ENCODE peak calls at places on chromosomes 12 and 14, in five cellular contexts. Q is suprapubic skin, P is IMR-90, I is fibroblast of lung, W is ovary. V is an unnamed sample.

GRCh38 chr14:105837349-105838063 is 311.1 kb downstream of the TMEM121 start:
- DNase-seq in P (no peak), W (no peak), I (no peak), Q (no peak), V (no peak)

GRCh38 chr12:55965941-55966407 is at the start of gene PMEL:
- DNase-seq in P (no peak), I (no peak), W (no peak), Q (no peak), V (no peak)

GRCh38 chr12:12985817-12986408 is 14.2 kb downstream of the HEBP1 start:
- DNase-seq in P (peak; percentile 17), I (peak; percentile 15), Q (no peak), W (no peak), V (no peak)

GRCh38 chr12:65643595-65644386 is 180.5 kb upstream of the HMGA2 start:
- DNase-seq in I (no peak), P (peak; percentile 50), Q (no peak), W (no peak), V (peak; percentile 87)

GRCh38 chr14:96086574-96087077 is 47.5 kb downstream of the C14orf132 start:
- DNase-seq in Q (no peak), W (no peak), I (peak; percentile 72), P (peak; percentile 25), V (peak; percentile 37)

GRCh38 chr12:2160043-2160442 is 107.3 kb downstream of the CACNA1C start:
- DNase-seq in P (no peak), Q (peak; percentile 35), I (no peak), W (no peak), V (no peak)

GRCh38 chr12:39386335-39386734 is 56.6 kb downstream of the KIF21A start:
- DNase-seq in W (no peak), I (no peak), Q (no peak), P (no peak), V (no peak)

GRCh38 chr12:92702754-92703679 is at the start of gene PLEKHG7:
- DNase-seq in W (no peak), I (no peak), P (no peak), Q (no peak), V (no peak)

GRCh38 chr14:35205737-35206136 is 83.4 kb downstream of the PRORP start:
- DNase-seq in P (no peak), I (no peak), Q (no peak), W (no peak), V (no peak)

GRCh38 chr12:4908694-4909396 is 860 bp upstream of the KCNA1 start:
- DNase-seq in W (no peak), I (peak; percentile 36), Q (no peak), P (no peak), V (no peak)

GRCh38 chr12:4910502-4911315 is 1.0 kb downstream of the KCNA1 start:
- DNase-seq in Q (no peak), W (no peak), P (no peak), I (no peak), V (no peak)

GRCh38 chr12:4911316-4911994 is 1.8 kb downstream of the KCNA1 start:
- DNase-seq in Q (no peak), I (no peak), W (no peak), P (no peak), V (no peak)

GRCh38 chr12:4909397-4909733 is 340 bp upstream of the KCNA1 start:
- DNase-seq in W (no peak), P (no peak), I (peak; percentile 6), Q (no peak), V (no peak)

GRCh38 chr12:4909734-4910501 is at the start of gene KCNA1:
- DNase-seq in Q (no peak), P (no peak), I (peak; percentile 38), W (no peak), V (no peak)
- TF ChIP-seq CTCF in Q (no peak), P (no peak), I (no peak), W (no peak), V (no peak)

GRCh38 chr14:75563931-75564330 is 14.5 kb upstream of the FLVCR2 start:
- DNase-seq in W (no peak), P (no peak), I (no peak), Q (no peak), V (no peak)
- H3K27ac ChIP-seq in W (no peak overlapping the region), P (no peak overlapping the region), I (no peak overlapping the region), Q (no peak overlapping the region), V (no peak overlapping the region)

DNA sequence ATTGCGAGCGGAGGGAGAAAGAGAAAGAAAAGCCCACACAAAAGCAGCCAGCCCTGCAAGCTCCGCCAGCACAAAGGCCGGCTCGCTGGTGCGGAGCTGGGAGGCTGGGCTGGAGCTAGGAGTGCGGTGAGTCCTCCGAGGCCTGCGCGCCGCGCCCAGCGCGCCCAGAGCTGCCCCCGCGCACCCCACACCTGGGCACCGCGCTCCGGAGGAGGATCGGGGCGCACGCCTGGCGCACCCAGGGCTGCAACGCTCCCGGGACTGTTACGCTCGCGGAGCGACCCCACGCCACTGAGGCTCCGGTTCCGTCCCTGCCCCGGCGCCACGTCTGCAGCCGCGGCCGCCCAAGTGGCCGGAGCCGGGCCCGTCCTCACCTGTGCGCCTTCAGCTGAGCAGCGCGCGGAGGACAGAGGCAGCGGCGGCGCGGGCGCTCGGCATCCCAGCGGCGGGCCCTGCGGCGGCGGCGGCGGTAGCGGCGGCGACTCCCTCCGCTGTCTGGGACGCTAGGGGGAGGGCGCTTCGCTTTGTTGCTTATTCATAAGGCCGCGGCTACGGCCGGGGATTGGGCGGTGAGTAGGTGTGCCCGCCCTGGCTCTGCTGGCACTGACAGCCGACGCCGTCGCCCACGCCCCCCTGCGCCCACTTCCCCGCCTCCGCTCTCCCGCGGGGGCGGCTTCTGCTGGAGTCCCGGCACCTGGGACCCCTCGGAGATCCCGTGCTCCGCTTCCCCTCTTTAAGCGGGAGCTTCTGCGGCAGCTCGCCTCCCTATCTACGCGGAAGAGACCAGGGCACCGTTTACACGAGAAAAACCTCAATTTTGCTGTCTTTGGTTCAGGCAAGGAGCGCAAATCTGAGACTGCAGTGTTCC is at the start of gene ARMH4:
- DNase-seq in I (peak; percentile 86), P (peak; percentile 70), Q (peak; percentile 89), W (peak; percentile 83), V (no peak)
- TF ChIP-seq CTCF in I (no peak), P (no peak), Q (no peak), W (no peak), V (peak; percentile 30)

DNA sequence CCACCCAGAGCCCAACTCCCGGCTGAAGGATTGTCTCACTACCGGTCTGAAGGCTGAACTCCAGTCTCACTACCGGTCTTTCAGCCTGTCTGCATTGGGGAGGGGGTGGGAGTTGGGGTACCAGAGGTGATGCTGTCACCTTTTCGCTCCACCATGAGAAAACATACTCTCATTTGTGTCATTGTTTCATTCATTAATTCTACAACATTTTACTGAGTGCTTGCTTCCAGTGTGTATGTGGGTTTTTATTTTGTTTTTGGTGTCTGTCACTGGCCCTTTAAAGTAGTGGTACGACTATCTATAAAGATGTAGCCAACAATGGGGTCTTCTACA is 524 bp upstream of the CDK4 start:
- DNase-seq in W (no peak), P (no peak), I (no peak), Q (no peak), V (no peak)
- H3K27ac ChIP-seq in W (no peak overlapping the region), P (no peak overlapping the region), I (peak overlapping the region; percentile 37), Q (no peak overlapping the region), V (no peak overlapping the region)

GRCh38 chr12:126708492-126708896 is 1558.5 kb upstream of the TMEM132C start:
- DNase-seq in P (no peak), I (peak; percentile 76), W (no peak), Q (no peak), V (no peak)
- TF ChIP-seq CTCF in P (no peak), I (no peak), W (no peak), Q (no peak), V (no peak)

DNA sequence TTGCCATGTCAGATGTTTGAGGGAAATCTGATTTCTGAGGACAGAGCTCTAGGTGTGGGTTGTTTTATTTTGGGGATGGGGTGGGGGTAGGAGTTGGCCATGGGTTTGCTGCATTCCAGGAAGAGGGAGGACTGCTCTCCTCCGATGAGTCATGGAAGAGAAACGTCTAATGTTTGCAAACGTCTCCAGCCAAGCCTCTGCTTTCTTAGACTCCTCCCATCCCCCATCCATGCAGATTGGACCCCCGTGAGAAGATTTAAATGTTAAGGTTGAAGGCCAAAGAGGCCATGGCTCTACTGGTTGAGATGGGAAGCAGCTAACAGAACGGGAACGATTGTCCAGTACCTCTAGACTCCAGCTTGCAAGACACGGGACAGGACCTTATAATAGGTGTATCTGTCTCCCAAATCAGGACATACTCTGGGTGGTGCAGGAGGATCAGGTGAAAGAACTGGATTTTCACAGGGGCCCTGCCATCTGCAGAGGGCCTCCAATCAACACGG is 11.4 kb upstream of the ATP2A2 start:
- DNase-seq in W (no peak), Q (no peak), P (peak; percentile 84), I (peak; percentile 90), V (peak; percentile 74)
- H3K27ac ChIP-seq in W (no peak overlapping the region), Q (no peak overlapping the region), P (peak overlapping the region; percentile 83), I (peak overlapping the region; percentile 61), V (no peak overlapping the region)

DNA sequence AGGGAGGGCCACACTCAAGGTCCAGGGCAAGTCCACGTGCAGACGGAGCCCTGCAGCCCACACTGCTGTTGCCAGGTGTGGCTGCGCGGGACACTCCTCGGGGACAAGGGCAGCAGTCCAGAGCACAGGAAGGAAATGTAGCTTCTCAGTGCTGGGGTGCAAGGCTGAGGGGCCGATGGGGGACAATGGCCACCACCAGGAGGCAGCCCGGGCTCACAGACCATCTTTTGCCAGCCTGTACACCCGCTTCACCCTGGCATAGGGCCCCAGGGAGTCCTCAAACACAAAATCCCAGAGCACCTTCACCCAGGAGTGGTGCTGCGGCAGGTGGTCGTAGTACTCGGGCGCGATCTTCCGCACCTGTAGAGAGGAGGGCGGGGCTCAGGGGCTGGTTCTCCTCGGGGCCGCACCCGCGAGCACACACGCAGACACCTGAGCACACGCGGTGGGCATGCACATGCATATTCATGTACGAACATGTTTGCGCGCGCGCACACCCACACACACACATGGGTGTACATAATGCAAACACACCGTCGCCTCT is 12.8 kb downstream of the DEGS2 start:
- DNase-seq in Q (no peak), I (no peak), P (no peak), W (no peak), V (no peak)
- TF ChIP-seq CTCF in Q (no peak), I (no peak), P (peak; percentile 10), W (no peak), V (no peak)

DNA sequence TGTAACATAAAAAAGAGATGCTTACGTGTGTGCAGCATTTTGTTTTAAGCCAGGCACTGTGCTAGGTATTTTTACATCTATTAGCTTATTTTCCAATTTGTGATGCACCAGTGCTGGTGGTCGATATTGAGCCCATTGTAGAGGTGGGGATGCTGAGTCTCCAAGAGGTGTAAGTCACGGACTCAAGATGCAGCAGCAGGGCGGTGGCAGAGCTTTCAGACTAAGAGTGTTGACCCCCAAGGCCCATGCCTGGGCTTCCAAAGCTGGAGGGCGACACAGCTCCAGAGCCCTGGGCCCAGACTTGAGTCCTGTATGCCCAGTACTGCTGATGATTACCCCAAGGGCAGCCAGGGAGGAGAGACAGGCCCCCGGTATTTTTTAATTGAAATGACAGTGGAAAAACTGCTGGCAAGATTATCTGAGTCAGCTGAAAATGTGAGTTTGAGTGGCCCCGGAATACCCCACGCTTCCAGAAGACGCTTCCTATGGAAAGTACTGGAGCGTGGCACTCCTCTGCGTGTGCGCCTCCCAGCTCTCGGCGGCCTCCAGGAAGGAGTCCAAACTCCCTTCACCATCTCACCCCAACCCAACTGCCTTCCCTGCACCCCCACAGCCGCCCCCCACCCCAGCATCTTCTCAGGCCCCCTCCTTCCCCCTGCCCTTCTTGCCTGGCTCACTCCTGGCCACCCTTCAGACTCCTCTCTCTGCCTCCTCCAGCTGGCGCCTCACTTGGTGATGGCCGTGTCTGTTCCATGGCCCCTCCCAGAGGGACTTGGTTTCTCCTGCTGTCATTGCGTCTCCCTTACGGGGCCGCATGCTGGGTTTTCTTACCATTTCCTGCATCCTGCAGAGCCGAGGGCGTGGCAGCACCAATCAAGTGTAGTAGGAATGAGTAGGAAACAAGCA is 40.7 kb downstream of the ELK3 start:
- DNase-seq in P (no peak), I (no peak), W (no peak), Q (no peak), V (no peak)
- H3K27ac ChIP-seq in P (peak overlapping the region; percentile 54), I (peak overlapping the region; percentile 92), W (peak overlapping the region; percentile 18), Q (peak overlapping the region; percentile 84), V (no peak overlapping the region)